ENCODE peak calls at places on chromosomes 13 and 19, in seven cellular contexts. B is CD8-positive, alpha-beta memory T cell; X is NCI-H748 treated with DMSO at 0.1 percent for 48 hours; N is myocyte; P is heart right ventricle; M is GM03348; Q is AG04449. U is an unnamed sample.

GRCh38 chr13:35164324-35164932 is 222.4 kb downstream of the NBEA start:
- DNase-seq in B (no peak), X (peak), N (peak), P (no peak), M (peak), Q (no peak), U (no peak)

GRCh38 chr13:38628554-38628953 is 58.3 kb upstream of the FREM2 start:
- DNase-seq in B (no peak), X (no peak), N (no peak), P (no peak), M (no peak), Q (no peak), U (no peak)

GRCh38 chr13:41835871-41836270 is 125.0 kb downstream of the VWA8 start:
- DNase-seq in B (no peak), X (no peak), N (no peak), P (no peak), M (peak), Q (peak), U (no peak)

GRCh38 chr19:39398297-39398864 is 7.2 kb downstream of the MED29 start:
- DNase-seq in B (peak), X (no peak), N (peak), P (peak), M (peak), Q (no peak), U (no peak)

GRCh38 chr19:882871-883497 is 10.0 kb downstream of the MED16 start:
- DNase-seq in B (no peak), X (no peak), N (no peak), P (no peak), M (no peak), Q (no peak), U (no peak)

GRCh38 chr13:24038405-24038804 is 122.1 kb upstream of the SPATA13 start:
- DNase-seq in B (no peak), X (no peak), N (peak), P (no peak), M (no peak), Q (no peak), U (peak)

GRCh38 chr19:30784850-30785459 is 412.8 kb downstream of the ZNF536 start:
- DNase-seq in B (peak), X (peak), N (peak), P (peak), M (peak), Q (no peak), U (peak)

GRCh38 chr19:16155128-16155527 is 11.6 kb downstream of the HSH2D start:
- DNase-seq in B (no peak), X (no peak), N (no peak), P (no peak), M (no peak), Q (no peak), U (no peak)

GRCh38 chr13:32134241-32134801 is 102.7 kb downstream of the FRY start:
- DNase-seq in B (no peak), X (no peak), N (no peak), P (no peak), M (no peak), Q (no peak), U (no peak)